ENCODE peak calls at places on chromosomes 7 and 10, in four cellular contexts. C, O, Z and W are unnamed samples.

GRCh38 chr7:90312745-90313144 is 8.4 kb downstream of the FAM237B start:
- DNase-seq in C (no peak), O (no peak), Z (no peak), W (no peak)

GRCh38 chr7:2824026-2824677 is 20.0 kb downstream of the GNA12 start:
- DNase-seq in C (no peak), O (no peak), Z (no peak), W (no peak)

GRCh38 chr10:107546239-107546638 is 381.7 kb upstream of the SORCS1 start:
- DNase-seq in C (no peak), O (no peak), Z (peak; percentile 41), W (peak; percentile 47)

GRCh38 chr7:38318803-38319416 is 45.5 kb upstream of the TARP start:
- DNase-seq in C (peak; percentile 35), O (no peak), Z (peak; percentile 78), W (peak; percentile 99)

GRCh38 chr7:141526115-141526514 is 25.1 kb upstream of the AGK start:
- DNase-seq in C (no peak), O (no peak), Z (no peak), W (no peak)

GRCh38 chr10:18665815-18666558 is 6.8 kb downstream of the ARL5B start:
- DNase-seq in C (no peak), O (no peak), Z (peak; percentile 60), W (no peak)

GRCh38 chr10:16756561-16757221 is 60.5 kb downstream of the RSU1 start:
- DNase-seq in C (no peak), O (no peak), Z (peak; percentile 38), W (no peak)

GRCh38 chr7:21617916-21618390 is 75.1 kb downstream of the DNAH11 start:
- DNase-seq in C (no peak), O (no peak), Z (peak; percentile 82), W (peak; percentile 97)

GRCh38 chr10:109898007-109898406 is 25.3 kb downstream of the XPNPEP1 start:
- DNase-seq in C (no peak), O (no peak), Z (no peak), W (no peak)

GRCh38 chr7:131027287-131027773 is 293.3 kb upstream of the KLF14 start:
- DNase-seq in C (no peak), O (no peak), Z (no peak), W (peak; percentile 76)

GRCh38 chr10:810351-810846 is 120.9 kb upstream of the DIP2C start:
- DNase-seq in C (no peak), O (no peak), Z (peak; percentile 20), W (no peak)

GRCh38 chr10:18082381-18082780 is 57.8 kb upstream of the CACNB2 start:
- DNase-seq in C (no peak), O (no peak), Z (no peak), W (no peak)

GRCh38 chr10:64261092-64261491 is 739.9 kb downstream of the REEP3 start:
- DNase-seq in C (no peak), O (no peak), Z (no peak), W (no peak)

GRCh38 chr10:44733743-44734488 is 177.2 kb upstream of the TMEM72 start:
- DNase-seq in C (no peak), O (no peak), Z (no peak), W (no peak)

GRCh38 chr10:124180947-124181549 is 87.7 kb upstream of the CHST15 start:
- DNase-seq in C (no peak), O (no peak), Z (peak; percentile 88), W (peak; percentile 35)

GRCh38 chr7:326845-327304 is 36.9 kb downstream of the FOXL3 start:
- DNase-seq in C (no peak), O (no peak), Z (no peak), W (no peak)

GRCh38 chr7:3464900-3465622 is 164.0 kb downstream of the SDK1 start:
- DNase-seq in C (no peak), O (no peak), Z (no peak), W (no peak)

GRCh38 chr7:155225095-155225494 is 72.6 kb upstream of the INSIG1 start:
- DNase-seq in C (no peak), O (no peak), Z (no peak), W (no peak)

GRCh38 chr7:28002638-28003037 is 178.0 kb downstream of the JAZF1 start:
- DNase-seq in C (no peak), O (no peak), Z (no peak), W (peak; percentile 68)

GRCh38 chr7:33716581-33717477 is 188.5 kb upstream of the BMPER start:
- DNase-seq in C (no peak), O (no peak), Z (peak; percentile 65), W (peak; percentile 60)

GRCh38 chr7:130758429-130759056 is 24.5 kb upstream of the KLF14 start:
- DNase-seq in C (no peak), O (no peak), Z (peak; percentile 73), W (peak; percentile 53)

GRCh38 chr10:129786216-129786615 is 177.9 kb downstream of the EBF3 start:
- DNase-seq in C (no peak), O (no peak), Z (no peak), W (no peak)

GRCh38 chr7:88344956-88345832 is 38.5 kb upstream of the STEAP4 start:
- DNase-seq in C (no peak), O (no peak), Z (peak; percentile 33), W (no peak)

GRCh38 chr7:28677668-28678067 is 265.4 kb downstream of the CREB5 start:
- DNase-seq in C (no peak), O (no peak), Z (no peak), W (no peak)

GRCh38 chr7:158887594-158887993 is 31.2 kb downstream of the DYNC2I1 start:
- DNase-seq in C (no peak), O (no peak), Z (no peak), W (no peak)